ENCODE peak calls at places on chromosomes 6 and 20, in eight cellular contexts. C is IMR-90; F is aorta; M is PC-3; Q is naive thymus-derived CD4-positive, alpha-beta T cell; S is HCT116; H is RWPE2; D is left lung. E is an unnamed sample. For H3K9me3, H3K4me1 and H3K36me3, the result is how much of the 10 kb centered on the place peaks cover.

GRCh38 chr6:31963921-31964320 is 4.9 kb downstream of the SKIC2 start:
- ATAC-seq in C (no peak), F (no peak), M (no peak), Q (no peak), S (no peak), H (no peak), D (no peak), E (no peak)

GRCh38 chr20:8933391-8933807 is 135.5 kb upstream of the PLCB4 start:
- ATAC-seq in C (no peak), F (peak), M (no peak), Q (no peak), S (no peak), H (no peak), D (no peak), E (peak)

GRCh38 chr20:3616250-3616649 is 46.9 kb downstream of the GFRA4 start:
- ATAC-seq in C (peak), F (no peak), M (peak), Q (no peak), S (peak), H (no peak), D (peak), E (no peak)

GRCh38 chr6:46220351-46221220 is 49.8 kb upstream of the ENPP5 start:
- ATAC-seq in C (no peak), F (no peak), M (no peak), Q (no peak), S (no peak), H (no peak), D (no peak), E (no peak)

GRCh38 chr6:41042656-41043055 is 389 bp downstream of the TSPO2 start:
- ATAC-seq in C (no peak), F (no peak), M (no peak), Q (no peak), S (no peak), H (no peak), D (no peak), E (no peak)

GRCh38 chr6:170485159-170485558 is 67.9 kb downstream of the PSMB1 start:
- ATAC-seq in C (peak), F (no peak), M (no peak), Q (no peak), S (no peak), H (no peak), D (no peak), E (no peak)

GRCh38 chr6:111880181-111880944 is 7.1 kb upstream of the FYN start:
- ATAC-seq in C (no peak), F (no peak), M (no peak), Q (no peak), S (no peak), H (peak), D (no peak), E (no peak)

GRCh38 chr6:32937230-32937633 is 3.6 kb downstream of the HLA-DMB start:
- ATAC-seq in C (no peak), F (no peak), M (no peak), Q (no peak), S (no peak), H (no peak), D (peak), E (peak)

GRCh38 chr6:86500035-86500434 is 437.3 kb upstream of the HTR1E start:
- ATAC-seq in C (no peak), F (no peak), M (no peak), Q (no peak), S (no peak), H (no peak), D (no peak), E (no peak)

GRCh38 chr6:130093546-130093945 is 75.2 kb downstream of the L3MBTL3 start:
- ATAC-seq in C (no peak), F (no peak), M (no peak), Q (no peak), S (no peak), H (no peak), D (no peak), E (no peak)

GRCh38 chr6:97666889-97667288 is 383.9 kb upstream of the MMS22L start:
- ATAC-seq in C (no peak), F (no peak), M (no peak), Q (no peak), S (no peak), H (no peak), D (no peak), E (no peak)

GRCh38 chr6:128598561-128598960 is 78.2 kb upstream of the PTPRK start:
- ATAC-seq in C (no peak), F (no peak), M (peak), Q (no peak), S (peak), H (peak), D (no peak), E (no peak)

GRCh38 chr6:12160350-12160749 is 129.8 kb upstream of the EDN1 start:
- ATAC-seq in C (peak), F (no peak), M (no peak), Q (no peak), S (no peak), H (no peak), D (peak), E (peak)

GRCh38 chr6:163554032-163554431 is 139.5 kb downstream of the QKI start:
- ATAC-seq in C (no peak), F (no peak), M (no peak), Q (no peak), S (no peak), H (no peak), D (no peak), E (no peak)

GRCh38 chr6:88983532-88983931 is 20.1 kb upstream of the RNGTT start:
- ATAC-seq in C (no peak), F (peak), M (peak), Q (peak), S (peak), H (peak), D (peak), E (no peak)

GRCh38 chr6:125112934-125113333 is 40.6 kb upstream of the TPD52L1 start:
- ATAC-seq in C (no peak), F (no peak), M (no peak), Q (no peak), S (peak), H (no peak), D (no peak), E (no peak)

GRCh38 chr6:168130683-168131371 is 51.8 kb upstream of the FRMD1 start:
- ATAC-seq in C (no peak), F (no peak), M (no peak), Q (no peak), S (no peak), H (no peak), D (no peak), E (no peak)

GRCh38 chr6:145028144-145028818 is 707.0 kb downstream of the EPM2A start:
- ATAC-seq in C (peak), F (no peak), M (peak), Q (peak), S (peak), H (peak), D (peak), E (peak)

GRCh38 chr6:159973951-159974350 is 5.1 kb downstream of the IGF2R start:
- ATAC-seq in C (peak), F (no peak), M (peak), Q (no peak), S (no peak), H (peak), D (peak), E (no peak)

GRCh38 chr6:154555075-154555677 is 44.7 kb upstream of the CNKSR3 start:
- ATAC-seq in C (peak), F (no peak), M (peak), Q (no peak), S (peak), H (peak), D (peak), E (no peak)

GRCh38 chr20:50405235-50405914 is 104.8 kb upstream of the PTPN1 start:
- ATAC-seq in C (no peak), F (peak), M (no peak), Q (no peak), S (no peak), H (no peak), D (no peak), E (no peak)

GRCh38 chr6:93685494-93685893 is 266.1 kb upstream of the EPHA7 start:
- ATAC-seq in C (no peak), F (no peak), M (no peak), Q (no peak), S (no peak), H (no peak), D (no peak), E (no peak)

GRCh38 chr6:37357860-37358259 is 4.1 kb downstream of the RNF8 start:
- ATAC-seq in C (no peak), F (no peak), M (no peak), Q (no peak), S (no peak), H (no peak), D (no peak), E (no peak)

GRCh38 chr20:34401741-34402455 is 38.8 kb downstream of the ITCH start:
- ATAC-seq in C (no peak), F (no peak), M (no peak), Q (no peak), S (no peak), H (no peak), D (peak), E (no peak)

GRCh38 chr6:135812085-135812526 is 39.4 kb upstream of the PDE7B start:
- ATAC-seq in C (no peak), F (no peak), M (no peak), Q (peak), S (no peak), H (no peak), D (no peak), E (peak)

GRCh38 chr6:599946-600448 is 56.9 kb downstream of the HUS1B start:
- ATAC-seq in C (no peak), F (no peak), M (no peak), Q (no peak), S (no peak), H (no peak), D (no peak), E (no peak)

GRCh38 chr20:37316116-37316774 is 26.8 kb downstream of the MANBAL start:
- ATAC-seq in C (no peak), F (no peak), M (no peak), Q (peak), S (no peak), H (no peak), D (peak), E (no peak)

GRCh38 chr6:52077180-52077884 is 10.1 kb downstream of the PKHD1 start:
- ATAC-seq in C (no peak), F (no peak), M (no peak), Q (no peak), S (no peak), H (peak), D (no peak), E (no peak)

GRCh38 chr6:136158398-136158797 is 91.7 kb downstream of the MTFR2 start:
- ATAC-seq in C (peak), F (peak), M (no peak), Q (no peak), S (no peak), H (no peak), D (peak), E (peak)

GRCh38 chr6:149359439-149359838 is 40.6 kb upstream of the SUMO4 start:
- ATAC-seq in C (no peak), F (no peak), M (no peak), Q (no peak), S (no peak), H (no peak), D (no peak), E (no peak)

GRCh38 chr6:75430631-75431345 is 62.8 kb downstream of the FILIP1 start:
- ATAC-seq in C (no peak), F (peak), M (no peak), Q (no peak), S (no peak), H (no peak), D (peak), E (peak)

GRCh38 chr6:27359231-27359630 is 29.3 kb upstream of the ZNF391 start:
- ATAC-seq in C (no peak), F (no peak), M (no peak), Q (no peak), S (no peak), H (no peak), D (no peak), E (no peak)

GRCh38 chr6:27352850-27353249 is 35.7 kb upstream of the ZNF391 start:
- ATAC-seq in C (no peak), F (no peak), M (no peak), Q (no peak), S (no peak), H (no peak), D (no peak), E (no peak)

DNA sequence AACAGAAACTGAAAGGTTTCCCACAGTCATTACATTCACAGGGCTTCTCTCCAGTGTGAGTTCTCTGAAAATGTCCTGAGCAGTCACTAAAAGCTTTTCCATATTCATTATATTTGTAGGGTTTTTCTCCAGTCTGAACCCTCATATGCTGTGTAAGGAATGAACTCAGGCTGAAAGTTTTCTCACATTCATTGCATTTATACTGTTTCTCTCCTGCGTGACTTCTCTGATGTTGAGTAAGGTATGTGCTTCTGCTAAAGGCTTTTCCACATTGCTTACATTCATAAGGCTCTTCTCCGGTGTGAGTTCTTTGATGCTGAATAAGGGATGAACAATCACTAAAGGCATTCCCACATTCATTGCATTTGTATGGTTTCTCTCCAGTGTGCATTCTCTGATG is 29.8 kb upstream of the ZNF391 start:
- ATAC-seq in C (no peak), F (no peak), M (no peak), Q (no peak), S (no peak), H (no peak), D (no peak), E (no peak)
- H3K9me3 ChIP-seq in C (under half), F (under half), M (half or more), Q (under half), S (under half), H (under half), D (half or more), E (under half)

DNA sequence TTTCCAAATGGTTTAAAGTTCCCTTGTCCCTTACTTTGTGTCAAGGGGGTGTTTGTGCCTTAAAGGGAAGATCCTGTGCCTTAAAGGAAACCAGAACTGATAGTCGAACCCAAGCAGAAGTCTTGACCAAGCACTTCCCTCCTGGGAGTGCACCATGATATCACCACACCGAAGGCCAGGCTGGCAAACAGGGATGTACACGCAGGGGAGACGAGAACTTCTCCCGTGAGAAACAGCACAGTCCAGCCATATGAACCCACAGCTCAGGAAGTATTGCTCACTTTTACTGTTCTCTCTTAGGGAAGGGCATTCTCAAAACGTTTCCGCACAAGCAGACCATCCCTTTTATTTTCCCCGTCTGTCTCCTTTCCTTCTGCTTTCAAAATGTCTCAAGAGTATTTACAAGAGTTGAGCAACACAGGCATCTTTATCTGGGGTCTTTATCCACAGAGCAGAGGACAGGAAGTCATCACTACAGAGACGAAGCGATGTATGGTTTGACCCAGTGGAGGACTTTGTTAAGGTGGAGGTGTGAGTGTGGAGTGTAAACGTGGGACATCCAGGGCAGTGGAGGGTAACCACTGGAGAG is 12.8 kb upstream of the SERPINB1 start:
- ATAC-seq in C (peak), F (peak), M (peak), Q (peak), S (no peak), H (no peak), D (peak), E (peak)
- H3K4me1 ChIP-seq in C (under half), F (under half), M (under half), Q (half or more), S (half or more), H (under half), D (under half), E (under half)

GRCh38 chr20:58244517-58245030 is 16.1 kb upstream of the ANKRD60 start:
- ATAC-seq in C (peak), F (no peak), M (no peak), Q (no peak), S (no peak), H (no peak), D (no peak), E (no peak)
- H3K36me3 ChIP-seq in C (under half), F (under half), M (under half), Q (under half), S (under half), H (half or more), D (half or more), E (under half)

GRCh38 chr20:29299811-29300578 is 1957.5 kb upstream of the DEFB115 start:
- ATAC-seq in C (no peak), F (no peak), M (no peak), Q (no peak), S (no peak), H (no peak), D (no peak), E (no peak)
- H3K9me3 ChIP-seq in C (under half), F (under half), M (under half), Q (under half), S (under half), H (under half), D (half or more), E (half or more)

GRCh38 chr20:44182135-44182765 is 4.7 kb downstream of the JPH2 start:
- ATAC-seq in C (no peak), F (no peak), M (no peak), Q (no peak), S (no peak), H (no peak), D (no peak), E (no peak)

GRCh38 chr20:44180814-44181213 is 6.2 kb downstream of the JPH2 start:
- ATAC-seq in C (peak), F (peak), M (no peak), Q (no peak), S (no peak), H (no peak), D (no peak), E (peak)

GRCh38 chr20:44183282-44183681 is 3.7 kb downstream of the JPH2 start:
- ATAC-seq in C (no peak), F (no peak), M (no peak), Q (no peak), S (no peak), H (no peak), D (no peak), E (no peak)

GRCh38 chr20:44182863-44183262 is 4.1 kb downstream of the JPH2 start:
- ATAC-seq in C (no peak), F (no peak), M (no peak), Q (no peak), S (no peak), H (no peak), D (no peak), E (no peak)

GRCh38 chr20:44181611-44182010 is 5.4 kb downstream of the JPH2 start:
- ATAC-seq in C (no peak), F (peak), M (no peak), Q (no peak), S (no peak), H (no peak), D (no peak), E (peak)
- H3K4me1 ChIP-seq in C (under half), F (under half), M (under half), Q (under half), S (under half), H (under half), D (under half), E (half or more)

GRCh38 chr6:35852994-35853393 is 47.8 kb downstream of the LHFPL5 start:
- ATAC-seq in C (no peak), F (no peak), M (no peak), Q (no peak), S (no peak), H (no peak), D (no peak), E (no peak)

GRCh38 chr6:35856250-35856649 is 51.1 kb downstream of the LHFPL5 start:
- ATAC-seq in C (no peak), F (no peak), M (no peak), Q (no peak), S (no peak), H (no peak), D (no peak), E (no peak)
- H3K36me3 ChIP-seq in C (under half), F (under half), M (half or more), Q (under half), S (half or more), H (half or more), D (half or more), E (under half)

DNA sequence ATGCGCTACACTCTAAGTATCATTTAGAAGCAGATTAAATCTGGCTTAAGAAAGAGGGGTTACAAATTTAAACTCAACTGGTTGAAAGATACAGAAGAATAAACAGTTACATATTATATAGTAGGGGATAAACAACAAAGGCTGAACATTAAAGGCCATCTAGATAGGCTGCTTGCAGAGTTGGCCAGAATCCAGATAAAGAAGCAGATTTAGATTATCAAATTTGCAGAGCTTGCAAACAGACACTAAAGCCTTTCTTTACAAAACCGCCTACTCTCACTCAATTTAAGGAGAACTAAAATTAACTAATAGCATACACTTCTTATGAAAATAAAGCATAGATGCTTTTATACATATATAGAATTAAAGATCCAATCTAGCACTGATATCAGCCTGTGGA is 93.1 kb downstream of the SESN1 start:
- ATAC-seq in C (no peak), F (no peak), M (no peak), Q (no peak), S (no peak), H (no peak), D (no peak), E (no peak)
- H3K9me3 ChIP-seq in C (under half), F (under half), M (under half), Q (under half), S (under half), H (under half), D (under half), E (under half)

GRCh38 chr20:31542963-31543362 is 28.7 kb downstream of the HM13 start:
- ATAC-seq in C (no peak), F (no peak), M (no peak), Q (no peak), S (no peak), H (no peak), D (no peak), E (no peak)

GRCh38 chr20:31547017-31547675 is 32.9 kb downstream of the HM13 start:
- ATAC-seq in C (peak), F (peak), M (peak), Q (peak), S (peak), H (peak), D (peak), E (peak)

GRCh38 chr20:31543966-31544598 is 29.8 kb downstream of the HM13 start:
- ATAC-seq in C (peak), F (peak), M (peak), Q (no peak), S (no peak), H (peak), D (peak), E (peak)

GRCh38 chr20:31542201-31542842 is 28.1 kb downstream of the HM13 start:
- ATAC-seq in C (no peak), F (no peak), M (peak), Q (peak), S (no peak), H (peak), D (peak), E (no peak)

GRCh38 chr20:31544600-31544999 is 30.4 kb downstream of the HM13 start:
- ATAC-seq in C (no peak), F (no peak), M (no peak), Q (no peak), S (no peak), H (no peak), D (no peak), E (no peak)
- H3K4me1 ChIP-seq in C (under half), F (under half), M (under half), Q (under half), S (under half), H (under half), D (under half), E (under half)

DNA sequence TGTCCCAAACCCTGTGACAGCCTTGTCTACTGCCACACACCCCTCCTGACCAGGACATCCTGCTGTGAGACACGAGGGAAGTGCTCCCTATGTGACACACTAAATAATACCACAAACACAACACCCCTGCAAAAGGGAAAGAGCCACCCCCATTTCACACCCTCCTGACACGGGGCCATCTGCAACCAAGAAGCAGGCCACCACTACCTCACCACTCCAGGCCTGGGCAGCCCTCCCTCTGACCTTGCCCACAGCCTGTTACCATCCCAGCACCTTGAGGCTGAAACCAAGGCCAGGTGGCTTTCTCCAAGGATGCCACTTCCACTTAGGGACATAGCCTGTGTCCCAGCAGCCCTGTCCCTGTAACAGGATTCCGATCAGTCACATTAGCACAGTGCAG is 68.2 kb downstream of the NINL start:
- ATAC-seq in C (no peak), F (no peak), M (no peak), Q (no peak), S (no peak), H (no peak), D (no peak), E (no peak)
- H3K36me3 ChIP-seq in C (under half), F (under half), M (under half), Q (under half), S (under half), H (under half), D (under half), E (under half)

E was measured in gastroesophageal sphincter.